ENCODE peak calls at places on chromosomes 7 and 10, in seven cellular contexts. A, C, X, N, T, U and J are unnamed samples.

GRCh38 chr7:122515404-122515803 is 183.5 kb downstream of the RNF133 start:
- DNase-seq in A (no peak), C (no peak), X (no peak), N (no peak), T (no peak), U (no peak), J (no peak)

GRCh38 chr7:137760111-137760510 is 86.7 kb downstream of the DGKI start:
- DNase-seq in A (no peak), C (no peak), X (no peak), N (no peak), T (no peak), U (no peak), J (no peak)

GRCh38 chr10:12945709-12946359 is 55.7 kb downstream of the CCDC3 start:
- DNase-seq in A (no peak), C (no peak), X (no peak), N (no peak), T (no peak), U (peak; percentile 76), J (no peak)

GRCh38 chr10:86693289-86693688 is 25.0 kb downstream of the LDB3 start:
- DNase-seq in A (no peak), C (no peak), X (no peak), N (no peak), T (no peak), U (no peak), J (no peak)

GRCh38 chr7:79624336-79624735 is 170.9 kb upstream of the MAGI2 start:
- DNase-seq in A (no peak), C (no peak), X (no peak), N (peak; percentile 8), T (no peak), U (no peak), J (no peak)

GRCh38 chr10:33180390-33180789 is 154.1 kb downstream of the NRP1 start:
- DNase-seq in A (peak; percentile 46), C (no peak), X (no peak), N (peak; percentile 18), T (no peak), U (no peak), J (no peak)

GRCh38 chr7:144127714-144128334 is 4.8 kb downstream of the OR2A14 start:
- DNase-seq in A (peak; percentile 92), C (peak; percentile 97), X (peak; percentile 83), N (peak; percentile 67), T (no peak), U (peak; percentile 88), J (peak; percentile 93)

GRCh38 chr10:114246679-114247305 is 7.7 kb downstream of the VWA2 start:
- DNase-seq in A (no peak), C (no peak), X (peak; percentile 71), N (peak; percentile 25), T (no peak), U (no peak), J (no peak)

GRCh38 chr10:1162481-1163203 is 106.5 kb downstream of the WDR37 start:
- DNase-seq in A (no peak), C (no peak), X (no peak), N (no peak), T (no peak), U (no peak), J (no peak)

GRCh38 chr10:22713853-22714523 is 390 bp downstream of the PIP4K2A start:
- DNase-seq in A (peak; percentile 44), C (peak; percentile 55), X (peak; percentile 13), N (peak; percentile 41), T (no peak), U (peak; percentile 82), J (peak; percentile 60)

GRCh38 chr10:43042503-43043341 is 34.1 kb upstream of the RET start:
- DNase-seq in A (no peak), C (no peak), X (no peak), N (no peak), T (no peak), U (no peak), J (no peak)

GRCh38 chr10:29736325-29737208 is 101.8 kb upstream of the SVIL start:
- DNase-seq in A (peak; percentile 24), C (peak; percentile 49), X (peak; percentile 61), N (peak; percentile 62), T (no peak), U (no peak), J (peak; percentile 37)